ENCODE peak calls at places on chromosomes 1 and 21, in five cellular contexts. D is dorsolateral prefrontal cortex; X is RCC 7860; E is hepatocyte; R is activated effector memory CD4-positive, alpha-beta T cell treated with anti-CD3 and anti-CD28 coated beads, Interleukin-2, amount 50 U/mL, for 16 hours. Q is an unnamed sample.

GRCh38 chr21:17495680-17496079 is 17.2 kb upstream of the CXADR start:
- DNase-seq in D (no peak), R (no peak), E (no peak), X (no peak), Q (no peak)

GRCh38 chr1:247435026-247435770 is 19.2 kb downstream of the NLRP3 start:
- DNase-seq in E (no peak), X (no peak), R (no peak), D (no peak), Q (no peak)

GRCh38 chr21:44005593-44005992 is 6.5 kb upstream of the TRAPPC10 start:
- DNase-seq in D (no peak), E (no peak), X (no peak), R (no peak), Q (no peak)

GRCh38 chr1:197526736-197527371 is 248.4 kb downstream of the DENND1B start:
- DNase-seq in D (no peak), E (peak), R (no peak), X (peak), Q (peak)

GRCh38 chr1:25580933-25581332 is 35.7 kb upstream of the MAN1C1 start:
- DNase-seq in D (no peak), X (no peak), R (no peak), E (no peak), Q (no peak)

GRCh38 chr1:226991920-226992319 is 51.8 kb downstream of the COQ8A start:
- DNase-seq in R (no peak), D (no peak), X (no peak), E (no peak), Q (no peak)

GRCh38 chr1:2215329-2215728 is 12.8 kb upstream of the SKI start:
- DNase-seq in R (no peak), E (no peak), D (peak), X (no peak), Q (no peak)

GRCh38 chr1:159892944-159893343 is 7.0 kb downstream of the CFAP45 start:
- DNase-seq in X (no peak), D (no peak), E (no peak), R (no peak), Q (no peak)

GRCh38 chr1:15684042-15684461 is at the start of gene PLEKHM2:
- DNase-seq in D (peak), R (peak), E (peak), X (no peak), Q (no peak)

GRCh38 chr1:162145280-162145965 is 75.9 kb downstream of the NOS1AP start:
- DNase-seq in X (no peak), D (peak), R (no peak), E (no peak), Q (no peak)

GRCh38 chr1:232472485-232473041 is 157.4 kb downstream of the SIPA1L2 start:
- DNase-seq in E (no peak), X (peak), R (no peak), D (no peak), Q (peak)

GRCh38 chr1:9127395-9128160 is 1.3 kb downstream of the GPR157 start:
- DNase-seq in E (no peak), X (no peak), D (no peak), R (no peak), Q (no peak)

GRCh38 chr1:1293618-1294249 is 13.5 kb downstream of the SCNN1D start:
- DNase-seq in E (no peak), X (no peak), D (no peak), R (no peak), Q (no peak)

GRCh38 chr1:234093741-234094140 is 189.3 kb downstream of the SLC35F3 start:
- DNase-seq in R (no peak), E (no peak), X (no peak), D (no peak), Q (no peak)

GRCh38 chr1:178946416-178946815 is 75.5 kb upstream of the ANGPTL1 start:
- DNase-seq in R (no peak), E (no peak), X (no peak), D (no peak), Q (no peak)

GRCh38 chr1:64912191-64912590 is 54.2 kb downstream of the JAK1 start:
- DNase-seq in E (no peak), R (no peak), X (no peak), D (no peak), Q (no peak)

GRCh38 chr1:158113759-158114127 is 67.0 kb upstream of the CD1D start:
- DNase-seq in D (no peak), X (no peak), E (no peak), R (no peak), Q (no peak)

GRCh38 chr1:234484991-234485739 is 6.2 kb upstream of the TARBP1 start:
- DNase-seq in E (no peak), D (no peak), X (no peak), R (no peak), Q (no peak)

GRCh38 chr1:7586031-7586941 is 184.8 kb upstream of the VAMP3 start:
- DNase-seq in R (peak), D (no peak), E (no peak), X (no peak), Q (no peak)

GRCh38 chr21:22711636-22712035 is 1713.4 kb downstream of the NCAM2 start:
- DNase-seq in D (no peak), X (no peak), E (no peak), R (no peak), Q (no peak)

GRCh38 chr1:2290595-2291510 is 62.7 kb downstream of the SKI start:
- DNase-seq in D (peak), R (peak), X (no peak), E (no peak), Q (peak)

GRCh38 chr1:1143636-1144035 is 27.7 kb upstream of the C1orf159 start:
- DNase-seq in D (no peak), X (no peak), E (no peak), R (no peak), Q (no peak)

GRCh38 chr1:232274999-232275706 is 354.8 kb downstream of the SIPA1L2 start:
- DNase-seq in D (no peak), E (no peak), R (no peak), X (no peak), Q (no peak)

GRCh38 chr1:86515597-86515996 is 31.3 kb upstream of the CLCA4 start:
- DNase-seq in X (no peak), E (no peak), R (no peak), D (no peak), Q (no peak)

GRCh38 chr1:121443131-121443530 is 258.4 kb downstream of the SRGAP2C start:
- DNase-seq in X (no peak), R (no peak), E (no peak), D (no peak), Q (peak)

GRCh38 chr1:244636488-244637259 is 16.3 kb upstream of the DESI2 start:
- DNase-seq in X (no peak), D (no peak), E (no peak), R (no peak), Q (no peak)

GRCh38 chr1:16367258-16367967 is 371 bp downstream of the SZRD1 start:
- DNase-seq in D (peak), R (peak), X (peak), E (peak), Q (peak)

GRCh38 chr1:20376171-20376570 is 85.5 kb downstream of the VWA5B1 start:
- DNase-seq in X (no peak), D (no peak), R (no peak), E (no peak), Q (no peak)

GRCh38 chr1:112743174-112744018 is 28.3 kb upstream of the PPM1J start:
- DNase-seq in R (no peak), X (no peak), D (no peak), E (no peak), Q (no peak)

GRCh38 chr1:32223683-32224082 is 1.5 kb downstream of the EIF3I start:
- DNase-seq in X (no peak), D (no peak), R (no peak), E (no peak), Q (no peak)

GRCh38 chr1:18883636-18884418 is 18.5 kb downstream of the ALDH4A1 start:
- DNase-seq in E (peak), D (peak), R (peak), X (peak), Q (peak)

GRCh38 chr1:18556364-18556763 is 74.3 kb upstream of the PAX7 start:
- DNase-seq in E (no peak), R (no peak), D (peak), X (no peak), Q (peak)

GRCh38 chr1:96473791-96474452 is 247.7 kb upstream of the PTBP2 start:
- DNase-seq in X (peak), E (no peak), D (no peak), R (no peak), Q (no peak)

GRCh38 chr1:197156692-197157091 is 10.2 kb upstream of the ASPM start:
- DNase-seq in R (no peak), X (no peak), E (no peak), D (no peak), Q (no peak)

GRCh38 chr1:177783052-177783451 is 186.8 kb downstream of the SEC16B start:
- DNase-seq in D (no peak), R (no peak), X (no peak), E (no peak), Q (no peak)

GRCh38 chr1:198788561-198789064 is 149.8 kb downstream of the PTPRC start:
- DNase-seq in R (no peak), E (peak), X (no peak), D (no peak), Q (no peak)

Q was measured in GM04504.